ENCODE peak calls at places on chromosomes 5 and 9, in seven cellular contexts. D is ovary, U is mammary epithelial cell, V is GM23248, N is choroid plexus epithelial cell, L is H1, P is mucosa of descending colon. G is an unnamed sample.

GRCh38 chr9:70120834-70121510 is 77.3 kb downstream of the MAMDC2 start:
- DNase-seq in D (peak), U (peak), V (peak), N (peak), L (no peak), P (peak), G (no peak)

GRCh38 chr9:127971357-127972315 is 9.2 kb downstream of the EEIG1 start:
- DNase-seq in D (peak), U (no peak), V (peak), N (peak), L (no peak), P (peak), G (no peak)

GRCh38 chr5:6859001-6859400 is 145.8 kb downstream of the TENT4A start:
- DNase-seq in D (no peak), U (no peak), V (no peak), N (no peak), L (no peak), P (no peak), G (no peak)

GRCh38 chr5:45604092-45604491 is 92.1 kb downstream of the HCN1 start:
- DNase-seq in D (no peak), U (no peak), V (no peak), N (no peak), L (no peak), P (no peak), G (peak)

GRCh38 chr5:135332519-135333150 is 66.4 kb downstream of the MACROH2A1 start:
- DNase-seq in D (no peak), U (peak), V (peak), N (peak), L (no peak), P (no peak), G (peak)

GRCh38 chr9:4764033-4764432 is 23.0 kb upstream of the AK3 start:
- DNase-seq in D (no peak), U (no peak), V (no peak), N (no peak), L (no peak), P (no peak), G (no peak)

GRCh38 chr5:38039826-38040225 is 200.0 kb upstream of the GDNF start:
- DNase-seq in D (no peak), U (no peak), V (no peak), N (no peak), L (no peak), P (no peak), G (no peak)

GRCh38 chr5:4639959-4640358 is 500.2 kb upstream of the ADAMTS16 start:
- DNase-seq in D (no peak), U (no peak), V (no peak), N (no peak), L (no peak), P (no peak), G (no peak)

GRCh38 chr9:71791875-71792274 is 23.6 kb upstream of the CEMIP2 start:
- DNase-seq in D (no peak), U (no peak), V (no peak), N (no peak), L (no peak), P (no peak), G (no peak)

GRCh38 chr9:110543631-110544051 is 35.9 kb downstream of the SVEP1 start:
- DNase-seq in D (peak), U (no peak), V (no peak), N (peak), L (no peak), P (no peak), G (no peak)

GRCh38 chr5:176527246-176528222 is 9.7 kb downstream of the RNF44 start:
- DNase-seq in D (no peak), U (no peak), V (no peak), N (no peak), L (no peak), P (no peak), G (no peak)

GRCh38 chr9:8259028-8259427 is 459.4 kb upstream of the DMAC1 start:
- DNase-seq in D (no peak), U (no peak), V (no peak), N (no peak), L (no peak), P (no peak), G (no peak)

GRCh38 chr9:133700861-133701320 is 37.3 kb downstream of the SARDH start:
- DNase-seq in D (peak), U (no peak), V (no peak), N (peak), L (no peak), P (peak), G (no peak)

GRCh38 chr5:6868170-6868569 is 154.9 kb downstream of the TENT4A start:
- DNase-seq in D (no peak), U (no peak), V (no peak), N (no peak), L (no peak), P (no peak), G (no peak)

GRCh38 chr5:56479701-56480304 is 246.7 kb upstream of the ANKRD55 start:
- DNase-seq in D (peak), U (no peak), V (no peak), N (no peak), L (no peak), P (no peak), G (no peak)

GRCh38 chr9:137459601-137460362 is 648 bp upstream of the NSMF start:
- DNase-seq in D (no peak), U (no peak), V (no peak), N (no peak), L (no peak), P (no peak), G (no peak)

GRCh38 chr9:137458194-137459146 is 664 bp downstream of the NSMF start:
- DNase-seq in D (peak), U (no peak), V (peak), N (no peak), L (no peak), P (peak), G (peak)

GRCh38 chr9:137457406-137458193 is 1.5 kb downstream of the NSMF start:
- DNase-seq in D (peak), U (no peak), V (no peak), N (no peak), L (no peak), P (peak), G (no peak)

GRCh38 chr9:137460363-137461315 is 1.5 kb upstream of the NSMF start:
- DNase-seq in D (peak), U (no peak), V (no peak), N (no peak), L (no peak), P (peak), G (no peak)

DNA sequence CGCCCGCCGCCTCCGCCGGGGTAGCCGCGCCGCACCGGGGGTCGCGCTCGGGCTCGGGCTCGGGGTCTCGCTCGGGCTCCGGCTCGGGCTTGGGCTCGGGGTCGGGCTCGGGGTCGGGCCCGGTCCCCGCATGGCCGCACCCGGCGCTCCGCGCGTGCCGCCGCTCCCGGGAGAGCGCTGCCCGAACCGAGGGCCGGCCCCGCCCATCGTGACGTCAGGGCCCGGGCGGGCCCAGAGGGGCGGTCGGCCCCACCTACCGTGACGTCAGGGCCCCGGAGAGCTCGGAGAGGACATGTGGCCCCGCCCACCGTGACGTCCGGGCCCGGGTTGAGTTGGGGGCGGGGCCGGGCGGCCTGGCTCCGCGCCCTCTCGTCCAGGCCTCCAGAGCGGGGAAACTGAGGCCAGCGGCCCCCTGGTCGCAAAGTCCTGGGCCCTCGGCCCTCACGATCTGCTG is at the start of gene NSMF:
- DNase-seq in D (peak), U (peak), V (peak), N (peak), L (peak), P (peak), G (peak)
- H3K4me3 ChIP-seq in D (peak), U (peak), V (peak), N (peak), L (peak), P (peak), G (peak)

DNA sequence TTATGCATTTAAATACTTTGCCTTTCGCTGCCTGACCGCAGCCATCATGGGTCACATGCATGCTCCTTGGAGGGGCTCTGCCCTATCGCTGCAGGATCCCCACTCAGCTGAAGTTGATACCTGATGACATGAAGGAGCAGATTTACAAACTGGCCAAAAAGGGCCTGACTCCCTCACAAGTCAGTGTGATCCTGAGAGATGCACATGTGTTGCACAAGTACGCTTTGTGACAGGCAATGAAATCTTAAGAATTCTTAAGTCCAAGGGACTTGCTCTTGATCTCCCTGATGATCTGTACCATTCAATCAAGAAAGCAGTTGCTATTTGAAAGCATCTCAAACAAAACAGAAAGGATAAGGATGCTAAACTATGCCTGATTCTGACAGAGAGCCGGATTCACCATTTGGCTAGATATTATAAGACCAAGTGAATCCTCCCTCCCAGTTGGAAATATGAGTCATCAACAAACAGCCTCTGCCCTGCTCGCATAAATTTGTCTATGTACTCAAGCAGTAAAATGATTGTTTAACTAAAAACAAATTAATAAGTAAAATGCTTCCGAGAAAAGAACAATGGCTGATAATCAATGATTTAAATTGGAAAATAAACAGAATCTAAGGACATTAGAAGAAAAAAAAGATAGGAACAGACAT is 41.6 kb upstream of the PPP2CA start:
- DNase-seq in D (no peak), U (no peak), V (peak), N (peak), L (no peak), P (no peak), G (peak)
- H3K4me3 ChIP-seq in D (no peak), U (no peak), V (no peak), N (no peak), L (no peak), P (no peak), G (no peak)

DNA sequence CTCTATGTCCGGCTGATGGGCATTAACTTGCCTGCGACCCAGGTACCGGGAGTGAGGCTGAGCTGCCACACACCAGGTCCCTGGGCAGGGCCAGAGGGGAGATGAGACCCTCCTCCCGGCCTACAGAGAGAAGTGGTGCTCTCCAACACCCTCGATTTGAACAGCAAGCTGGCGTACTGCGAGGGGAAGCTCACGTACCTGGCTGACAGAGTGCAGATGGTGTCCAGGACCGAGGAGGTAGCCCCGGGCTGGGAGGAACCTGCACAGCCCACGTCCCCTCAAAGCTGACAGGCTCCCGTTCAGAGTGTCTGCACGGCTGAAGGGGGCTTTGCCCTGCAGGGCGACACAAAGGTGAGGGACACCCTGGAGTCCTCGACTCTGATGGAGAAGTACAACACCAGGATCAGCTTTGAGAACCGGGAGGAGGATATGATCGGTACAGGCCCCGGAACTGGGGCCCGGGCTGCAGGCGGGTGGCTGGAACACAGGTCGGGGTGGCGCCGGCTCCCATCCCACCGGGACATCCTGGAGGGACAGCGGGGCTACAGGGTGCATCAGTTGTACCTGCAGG is 1.0 kb upstream of the RABL6 start:
- DNase-seq in D (no peak), U (no peak), V (no peak), N (no peak), L (no peak), P (no peak), G (no peak)
- H3K4me3 ChIP-seq in D (peak), U (peak), V (peak), N (peak), L (peak), P (no peak), G (peak)

GRCh38 chr5:90916947-90917800 is 358.6 kb downstream of the ADGRV1 start:
- DNase-seq in D (no peak), U (no peak), V (no peak), N (no peak), L (no peak), P (no peak), G (no peak)
- H3K4me3 ChIP-seq in D (no peak), U (no peak), V (no peak), N (no peak), L (no peak), P (no peak), G (no peak)

G was measured in small intestine.